ENCODE peak calls at places on chromosomes 13 and 19, in nine cellular contexts. B is BE2C; H is GM03348; Q is Calu3; V is substantia nigra; Z is SW 1271; D is foreskin keratinocyte; A is MV-4-11; E is stimulated activated CD8-positive, alpha-beta memory T cell treated with anti-CD3 and anti-CD28 coated beads, Interleukin-15, amount 100 ng/mL, for 24 hours. N is an unnamed sample.

GRCh38 chr13:104773775-104774174 is 1707.6 kb upstream of the SLC10A2 start:
- DNase-seq in H (peak), D (peak), V (no peak), E (no peak), Q (no peak), A (peak), B (no peak), Z (no peak), N (peak)

GRCh38 chr19:18543814-18544475 is 572 bp upstream of the FKBP8 start:
- DNase-seq in A (peak), V (peak), Z (peak), D (peak), E (no peak), H (peak), Q (peak), B (peak), N (peak)

GRCh38 chr13:35470671-35471465 is 5.6 kb downstream of the MAB21L1 start:
- DNase-seq in Q (no peak), A (no peak), V (peak), H (peak), D (peak), E (no peak), Z (no peak), B (peak), N (no peak)

GRCh38 chr13:24339937-24340607 is 30.7 kb downstream of the C1QTNF9 start:
- DNase-seq in D (no peak), A (no peak), B (no peak), Z (no peak), E (no peak), V (no peak), Q (no peak), H (no peak), N (no peak)

GRCh38 chr19:2556221-2557092 is 80.5 kb downstream of the GADD45B start:
- DNase-seq in Z (no peak), H (no peak), B (no peak), D (no peak), V (no peak), A (no peak), Q (no peak), E (no peak), N (no peak)

GRCh38 chr19:44072543-44073401 is 813 bp downstream of the ZNF284 start:
- DNase-seq in E (no peak), V (peak), Z (no peak), H (peak), Q (peak), A (no peak), D (peak), B (no peak), N (no peak)

GRCh38 chr19:5127710-5128109 is 158.8 kb downstream of the KDM4B start:
- DNase-seq in Q (no peak), D (no peak), B (peak), A (no peak), Z (no peak), H (no peak), E (no peak), V (no peak), N (no peak)

GRCh38 chr13:27826379-27827353 is 34.4 kb downstream of the GSX1 start:
- DNase-seq in Z (peak), H (peak), Q (peak), B (peak), D (peak), E (peak), A (peak), V (peak), N (peak)

GRCh38 chr13:112885782-112886268 is 83.2 kb upstream of the MCF2L start:
- DNase-seq in E (no peak), Q (peak), B (peak), H (peak), A (no peak), V (peak), Z (no peak), D (peak), N (peak)

GRCh38 chr19:572891-573825 is 762 bp downstream of the BSG start:
- DNase-seq in D (no peak), B (no peak), V (peak), Q (peak), A (peak), Z (peak), E (no peak), H (peak), N (no peak)

GRCh38 chr19:47471733-47472457 is at the start of gene SLC8A2:
- DNase-seq in E (no peak), H (peak), A (peak), Q (peak), B (peak), D (peak), Z (no peak), V (peak), N (peak)

GRCh38 chr19:50175924-50176323 is 12.8 kb upstream of the IZUMO2 start:
- DNase-seq in A (no peak), V (no peak), B (no peak), E (no peak), Q (no peak), H (no peak), Z (no peak), D (no peak), N (no peak)

GRCh38 chr19:1169921-1170885 is 3.9 kb downstream of the SBNO2 start:
- DNase-seq in H (peak), E (no peak), V (peak), A (no peak), Z (peak), D (peak), B (peak), Q (no peak), N (no peak)